ENCODE peak calls at places on chromosomes 16 and 17, in five cellular contexts. E is AG04450, D is AG08396, S is HepG2, Q is ELR. C is an unnamed sample.

GRCh38 chr16:78271981-78272380 is 172.5 kb downstream of the WWOX start:
- DNase-seq in E (no peak), D (no peak), S (no peak), Q (no peak), C (no peak)

GRCh38 chr17:49414271-49414621 is 436 bp downstream of the PHB1 start:
- DNase-seq in E (no peak), D (peak), S (no peak), Q (peak), C (no peak)

GRCh38 chr16:57092786-57093301 is 461 bp downstream of the CPNE2 start:
- DNase-seq in E (no peak), D (peak), S (no peak), Q (peak), C (peak)

GRCh38 chr16:57711-58110 is 4.1 kb downstream of the SNRNP25 start:
- DNase-seq in E (no peak), D (peak), S (no peak), Q (peak), C (no peak)

GRCh38 chr16:70653406-70653805 is 7.0 kb downstream of the IL34 start:
- DNase-seq in E (no peak), D (no peak), S (no peak), Q (no peak), C (no peak)

GRCh38 chr17:77738666-77739531 is 219.6 kb upstream of the TNRC6C start:
- DNase-seq in E (no peak), D (no peak), S (no peak), Q (no peak), C (peak)

GRCh38 chr17:59627770-59628171 is 8.1 kb downstream of the CLTC start:
- DNase-seq in E (no peak), D (no peak), S (no peak), Q (no peak), C (no peak)

GRCh38 chr16:1181715-1182671 is 29.1 kb downstream of the CACNA1H start:
- DNase-seq in E (peak), D (peak), S (peak), Q (no peak), C (peak)

GRCh38 chr16:86039606-86040005 is 140.6 kb downstream of the IRF8 start:
- DNase-seq in E (no peak), D (no peak), S (no peak), Q (no peak), C (no peak)

GRCh38 chr17:146983-147761 is 9.8 kb downstream of the SCGB1C2 start:
- DNase-seq in E (no peak), D (no peak), S (no peak), Q (no peak), C (no peak)

GRCh38 chr16:86142801-86143236 is 243.9 kb downstream of the IRF8 start:
- DNase-seq in E (no peak), D (no peak), S (no peak), Q (peak), C (peak)

GRCh38 chr17:45577571-45578279 is 87.2 kb upstream of the PLEKHM1 start:
- DNase-seq in E (no peak), D (no peak), S (no peak), Q (no peak), C (no peak)

GRCh38 chr16:2121853-2122252 is 13.8 kb downstream of the PKD1 start:
- DNase-seq in E (no peak), D (no peak), S (no peak), Q (no peak), C (no peak)

GRCh38 chr17:49978501-49978900 is 9.5 kb downstream of the DLX4 start:
- DNase-seq in E (no peak), D (no peak), S (no peak), Q (no peak), C (peak)

GRCh38 chr16:2512920-2513404 is 790 bp upstream of the ATP6V0C start:
- DNase-seq in E (no peak), D (no peak), S (no peak), Q (no peak), C (no peak)

GRCh38 chr17:69466905-69467630 is 52.6 kb downstream of the MAP2K6 start:
- DNase-seq in E (no peak), D (peak), S (peak), Q (peak), C (peak)

GRCh38 chr17:3892095-3892998 is 506 bp downstream of the CAMKK1 start:
- DNase-seq in E (no peak), D (peak), S (peak), Q (peak), C (peak)

GRCh38 chr17:2054740-2055493 is at the start of gene HIC1:
- DNase-seq in E (no peak), D (peak), S (peak), Q (peak), C (peak)

GRCh38 chr17:78351449-78352006 is 8.3 kb downstream of the SOCS3 start:
- DNase-seq in E (peak), D (peak), S (peak), Q (peak), C (peak)

GRCh38 chr17:75267146-75267402 is 4.0 kb downstream of the MIF4GD start:
- DNase-seq in E (no peak), D (no peak), S (no peak), Q (no peak), C (no peak)

GRCh38 chr17:39800540-39800939 is 62.8 kb downstream of the GRB7 start:
- DNase-seq in E (no peak), D (no peak), S (no peak), Q (no peak), C (peak)

GRCh38 chr17:80984749-80985148 is 6.9 kb upstream of the CHMP6 start:
- DNase-seq in E (peak), D (peak), S (peak), Q (peak), C (peak)

GRCh38 chr16:65919116-65919515 is 447.4 kb upstream of the CDH5 start:
- DNase-seq in E (no peak), D (no peak), S (no peak), Q (no peak), C (no peak)

GRCh38 chr17:74639704-74640142 is 16.2 kb upstream of the CD300E start:
- DNase-seq in E (no peak), D (no peak), S (no peak), Q (no peak), C (no peak)

GRCh38 chr17:42509409-42509808 is 26.6 kb upstream of the NAGLU start:
- DNase-seq in E (no peak), D (no peak), S (no peak), Q (no peak), C (no peak)

GRCh38 chr17:20273741-20274500 is 193.4 kb downstream of the LGALS9B start:
- DNase-seq in E (no peak), D (no peak), S (no peak), Q (no peak), C (no peak)

GRCh38 chr16:67528870-67529638 is 425 bp downstream of the RIPOR1 start:
- DNase-seq in E (no peak), D (peak), S (no peak), Q (peak), C (peak)

GRCh38 chr16:22092143-22092933 is at the start of gene VWA3A:
- DNase-seq in E (peak), D (peak), S (no peak), Q (peak), C (peak)

GRCh38 chr16:29318037-29318436 is 88.5 kb downstream of the NPIPB11 start:
- DNase-seq in E (no peak), D (no peak), S (no peak), Q (no peak), C (no peak)

GRCh38 chr17:59487161-59487873 is 78.1 kb upstream of the DHX40 start:
- DNase-seq in E (no peak), D (no peak), S (no peak), Q (peak), C (no peak)

GRCh38 chr16:50224297-50224696 is 42.1 kb upstream of the ADCY7 start:
- DNase-seq in E (no peak), D (no peak), S (no peak), Q (no peak), C (no peak)

GRCh38 chr17:63247706-63248105 is 198.4 kb downstream of the CYB561 start:
- DNase-seq in E (no peak), D (no peak), S (no peak), Q (peak), C (no peak)

GRCh38 chr17:38444151-38444550 is 15.9 kb downstream of the ARHGAP23 start:
- DNase-seq in E (no peak), D (peak), S (peak), Q (peak), C (peak)

GRCh38 chr17:2042355-2042929 is 620 bp downstream of the OVCA2 start:
- DNase-seq in E (no peak), D (no peak), S (no peak), Q (no peak), C (peak)

C was measured in Daoy.